ENCODE peak calls at places on chromosomes 4 and X, in six cellular contexts. J, B, W, P, F and G are unnamed samples.

GRCh38 chr4:41204400-41204978 is 9.9 kb downstream of the APBB2 start:
- DNase-seq in J (no peak), P (no peak), W (no peak), F (no peak), B (peak), G (no peak)

GRCh38 chr4:23333946-23334878 is 555.6 kb downstream of the PPARGC1A start:
- DNase-seq in F (no peak), P (peak), B (no peak), J (peak), W (no peak), G (no peak)

GRCh38 chr4:7360802-7361201 is 73.9 kb downstream of the PSAPL1 start:
- DNase-seq in P (no peak), F (no peak), W (no peak), J (no peak), B (no peak), G (no peak)

GRCh38 chr4:176561368-176561767 is 231.4 kb downstream of the VEGFC start:
- DNase-seq in F (no peak), J (no peak), B (no peak), P (no peak), W (no peak), G (no peak)

GRCh38 chr4:70938087-70938486 is 35.9 kb downstream of the MOB1B start:
- DNase-seq in J (no peak), W (no peak), F (no peak), P (no peak), B (no peak), G (no peak)

GRCh38 chr4:116664198-116664597 is 421.2 kb downstream of the TRAM1L1 start:
- DNase-seq in B (no peak), J (no peak), F (no peak), P (no peak), W (no peak), G (no peak)

GRCh38 chrX:54920610-54921426 is at the start of gene TRO:
- DNase-seq in B (no peak), F (peak), W (no peak), P (peak), J (no peak), G (no peak)

GRCh38 chrX:129516402-129516801 is 6.9 kb downstream of the SMARCA1 start:
- DNase-seq in J (no peak), F (no peak), P (no peak), W (no peak), B (no peak), G (no peak)

GRCh38 chr4:125464146-125464545 is 149.4 kb downstream of the FAT4 start:
- DNase-seq in F (no peak), B (no peak), J (no peak), P (no peak), W (no peak), G (no peak)